ENCODE peak calls at places on chromosomes 4 and X, in seven cellular contexts. One of them, this sample, is unnamed.

GRCh38 chr4:68175562-68176155 is 46.0 kb upstream of the TMPRSS11F start:
- DNase-seq in BE2C: peak; percentile 52
- DNase-seq in ovary: no peak
- DNase-seq in fibroblast of the aortic adventitia: peak; percentile 75
- DNase-seq in cardiac fibroblast: peak; percentile 71
- DNase-seq in NB4: peak; percentile 65
- DNase-seq in PC-3: peak; percentile 86
- DNase-seq in this sample: peak; percentile 22

GRCh38 chrX:50161143-50161542 is 39.7 kb downstream of the AKAP4 start:
- DNase-seq in fibroblast of the aortic adventitia: no peak
- DNase-seq in BE2C: no peak
- DNase-seq in PC-3: peak; percentile 3
- DNase-seq in cardiac fibroblast: no peak
- DNase-seq in NB4: peak; percentile 30
- DNase-seq in ovary: no peak
- DNase-seq in this sample: no peak

GRCh38 chr4:123421227-123421941 is 24.8 kb downstream of the SPRY1 start:
- DNase-seq in fibroblast of the aortic adventitia: no peak
- DNase-seq in ovary: no peak
- DNase-seq in PC-3: peak; percentile 76
- DNase-seq in BE2C: no peak
- DNase-seq in NB4: peak; percentile 54
- DNase-seq in cardiac fibroblast: peak; percentile 73
- DNase-seq in this sample: no peak

GRCh38 chr4:139568206-139568969 is 12.4 kb upstream of the SETD7 start:
- DNase-seq in cardiac fibroblast: peak; percentile 55
- DNase-seq in fibroblast of the aortic adventitia: no peak
- DNase-seq in ovary: no peak
- DNase-seq in BE2C: no peak
- DNase-seq in PC-3: no peak
- DNase-seq in NB4: no peak
- DNase-seq in this sample: peak; percentile 86

GRCh38 chrX:130173190-130173895 is 1.6 kb downstream of the RAB33A start:
- DNase-seq in fibroblast of the aortic adventitia: peak; percentile 93
- DNase-seq in BE2C: no peak
- DNase-seq in ovary: no peak
- DNase-seq in cardiac fibroblast: peak; percentile 82
- DNase-seq in PC-3: peak; percentile 63
- DNase-seq in NB4: peak; percentile 89
- DNase-seq in this sample: no peak

GRCh38 chr4:42281324-42282020 is 115.8 kb upstream of the SHISA3 start:
- DNase-seq in ovary: no peak
- DNase-seq in NB4: no peak
- DNase-seq in cardiac fibroblast: no peak
- DNase-seq in BE2C: no peak
- DNase-seq in PC-3: no peak
- DNase-seq in fibroblast of the aortic adventitia: peak; percentile 3
- DNase-seq in this sample: no peak

GRCh38 chr4:6885953-6886557 is 23.6 kb upstream of the TBC1D14 start:
- DNase-seq in fibroblast of the aortic adventitia: peak; percentile 73
- DNase-seq in NB4: peak; percentile 98
- DNase-seq in ovary: no peak
- DNase-seq in BE2C: no peak
- DNase-seq in PC-3: peak; percentile 15
- DNase-seq in cardiac fibroblast: peak; percentile 60
- DNase-seq in this sample: no peak

GRCh38 chr4:24880171-24880570 is 32.7 kb downstream of the CCDC149 start:
- DNase-seq in BE2C: no peak
- DNase-seq in fibroblast of the aortic adventitia: no peak
- DNase-seq in cardiac fibroblast: no peak
- DNase-seq in NB4: no peak
- DNase-seq in PC-3: no peak
- DNase-seq in ovary: no peak
- DNase-seq in this sample: no peak

GRCh38 chrX:32408389-32408788 is 803.0 kb downstream of the DMD start:
- DNase-seq in fibroblast of the aortic adventitia: no peak
- DNase-seq in BE2C: peak; percentile 0
- DNase-seq in PC-3: peak; percentile 1
- DNase-seq in cardiac fibroblast: no peak
- DNase-seq in ovary: no peak
- DNase-seq in NB4: peak; percentile 20
- DNase-seq in this sample: no peak

GRCh38 chr4:23697722-23698121 is 192.1 kb downstream of the PPARGC1A start:
- DNase-seq in BE2C: no peak
- DNase-seq in ovary: no peak
- DNase-seq in fibroblast of the aortic adventitia: no peak
- DNase-seq in PC-3: no peak
- DNase-seq in cardiac fibroblast: peak; percentile 1
- DNase-seq in NB4: no peak
- DNase-seq in this sample: no peak

GRCh38 chr4:37745946-37746345 is 59.8 kb upstream of the RELL1 start:
- DNase-seq in ovary: no peak
- DNase-seq in PC-3: no peak
- DNase-seq in NB4: no peak
- DNase-seq in fibroblast of the aortic adventitia: peak; percentile 51
- DNase-seq in cardiac fibroblast: peak; percentile 17
- DNase-seq in BE2C: no peak
- DNase-seq in this sample: no peak
- H3K4me3 ChIP-seq in ovary: no peak overlapping the region
- H3K4me3 ChIP-seq in PC-3: no peak overlapping the region
- H3K4me3 ChIP-seq in NB4: no peak overlapping the region
- H3K4me3 ChIP-seq in fibroblast of the aortic adventitia: no peak overlapping the region
- H3K4me3 ChIP-seq in cardiac fibroblast: no peak overlapping the region
- H3K4me3 ChIP-seq in BE2C: no peak overlapping the region
- H3K4me3 ChIP-seq in this sample: no peak overlapping the region

DNA sequence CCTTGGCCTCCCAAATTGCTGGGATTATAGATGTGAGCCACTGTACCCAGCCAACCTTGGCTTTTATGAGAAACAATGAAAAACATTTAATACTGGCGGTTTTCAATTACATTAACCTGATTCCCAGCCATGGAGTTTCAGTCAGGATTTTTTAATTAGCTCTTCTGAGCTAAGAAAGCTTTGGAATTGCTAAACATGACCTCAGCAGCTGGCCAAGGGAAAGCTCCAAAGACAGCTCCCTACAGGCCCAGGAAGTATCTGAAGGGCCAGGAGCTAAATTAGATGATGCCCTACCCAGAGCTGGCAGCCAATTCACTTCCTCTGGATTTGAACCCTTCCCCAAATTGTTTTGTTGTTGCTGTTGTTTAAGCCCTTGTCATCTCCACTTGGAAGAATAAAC is 26.5 kb upstream of the FUNDC1 start:
- DNase-seq in NB4: no peak
- DNase-seq in fibroblast of the aortic adventitia: peak; percentile 26
- DNase-seq in PC-3: no peak
- DNase-seq in ovary: no peak
- DNase-seq in BE2C: no peak
- DNase-seq in cardiac fibroblast: peak; percentile 0
- DNase-seq in this sample: no peak
- H3K4me3 ChIP-seq in NB4: no peak overlapping the region
- H3K4me3 ChIP-seq in fibroblast of the aortic adventitia: no peak overlapping the region
- H3K4me3 ChIP-seq in PC-3: no peak overlapping the region
- H3K4me3 ChIP-seq in ovary: no peak overlapping the region
- H3K4me3 ChIP-seq in BE2C: no peak overlapping the region
- H3K4me3 ChIP-seq in cardiac fibroblast: no peak overlapping the region
- H3K4me3 ChIP-seq in this sample: no peak overlapping the region

GRCh38 chr4:53197760-53198150 is 168.1 kb downstream of the SCFD2 start:
- DNase-seq in fibroblast of the aortic adventitia: peak; percentile 52
- DNase-seq in PC-3: no peak
- DNase-seq in cardiac fibroblast: peak; percentile 39
- DNase-seq in BE2C: no peak
- DNase-seq in ovary: no peak
- DNase-seq in NB4: no peak
- DNase-seq in this sample: no peak

GRCh38 chr4:53194727-53195126 is 171.1 kb downstream of the SCFD2 start:
- DNase-seq in ovary: no peak
- DNase-seq in NB4: no peak
- DNase-seq in cardiac fibroblast: no peak
- DNase-seq in BE2C: no peak
- DNase-seq in PC-3: no peak
- DNase-seq in fibroblast of the aortic adventitia: no peak
- DNase-seq in this sample: no peak

GRCh38 chr4:53199356-53199755 is 166.5 kb downstream of the SCFD2 start:
- DNase-seq in BE2C: no peak
- DNase-seq in PC-3: no peak
- DNase-seq in fibroblast of the aortic adventitia: peak; percentile 39
- DNase-seq in cardiac fibroblast: peak; percentile 29
- DNase-seq in ovary: no peak
- DNase-seq in NB4: no peak
- DNase-seq in this sample: no peak

GRCh38 chr4:53196195-53196641 is 169.6 kb downstream of the SCFD2 start:
- DNase-seq in BE2C: no peak
- DNase-seq in cardiac fibroblast: no peak
- DNase-seq in ovary: no peak
- DNase-seq in NB4: no peak
- DNase-seq in PC-3: no peak
- DNase-seq in fibroblast of the aortic adventitia: peak; percentile 25
- DNase-seq in this sample: no peak

DNA sequence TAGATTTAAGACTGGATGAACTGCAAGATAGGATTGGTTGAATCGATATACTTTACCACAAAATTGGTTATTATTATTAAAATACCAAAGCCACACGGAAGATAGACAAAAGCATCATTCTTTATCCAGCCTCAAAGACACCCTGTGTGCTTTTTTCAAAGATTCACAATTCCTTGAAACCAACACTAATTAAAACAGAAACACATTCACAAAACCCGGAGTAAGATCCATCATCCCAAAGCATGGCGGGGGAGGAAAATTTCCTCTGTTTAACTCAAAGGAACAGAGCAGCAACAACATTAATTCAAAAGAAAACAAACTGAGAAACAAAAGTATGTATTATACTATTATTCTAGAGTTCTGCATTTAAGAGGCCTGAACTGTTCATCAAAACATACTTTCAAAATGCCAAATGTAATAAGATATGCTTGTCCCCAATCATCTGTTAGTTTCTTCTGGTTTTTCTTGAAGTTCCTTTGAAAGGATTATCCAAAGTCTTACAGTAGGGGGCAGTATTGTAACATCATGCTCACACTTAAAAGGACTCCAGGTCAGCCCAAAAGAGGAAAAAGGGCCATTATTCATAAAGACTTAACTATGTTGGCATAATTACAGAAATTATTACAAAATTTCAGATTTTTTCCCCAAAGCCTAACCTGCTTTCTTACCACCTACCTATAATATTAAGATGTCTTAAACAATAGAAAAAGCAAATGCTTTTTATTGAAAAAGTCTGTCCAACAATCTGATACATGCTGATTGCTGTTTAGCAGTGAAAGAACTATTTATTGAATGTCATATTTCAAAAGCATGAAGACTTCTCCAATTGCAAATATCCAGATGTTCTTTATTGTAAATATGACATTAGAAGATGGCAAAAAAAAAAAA is 168.7 kb downstream of the SCFD2 start:
- DNase-seq in NB4: peak; percentile 80
- DNase-seq in fibroblast of the aortic adventitia: peak; percentile 97
- DNase-seq in ovary: no peak
- DNase-seq in BE2C: no peak
- DNase-seq in PC-3: peak; percentile 89
- DNase-seq in cardiac fibroblast: peak; percentile 95
- DNase-seq in this sample: peak; percentile 46
- H3K4me3 ChIP-seq in NB4: no peak overlapping the region
- H3K4me3 ChIP-seq in fibroblast of the aortic adventitia: no peak overlapping the region
- H3K4me3 ChIP-seq in ovary: no peak overlapping the region
- H3K4me3 ChIP-seq in BE2C: no peak overlapping the region
- H3K4me3 ChIP-seq in PC-3: no peak overlapping the region
- H3K4me3 ChIP-seq in cardiac fibroblast: no peak overlapping the region
- H3K4me3 ChIP-seq in this sample: peak overlapping the region; percentile 7

GRCh38 chrX:55488268-55488558 is 1.4 kb downstream of the USP51 start:
- DNase-seq in NB4: no peak
- DNase-seq in cardiac fibroblast: no peak
- DNase-seq in ovary: no peak
- DNase-seq in PC-3: no peak
- DNase-seq in fibroblast of the aortic adventitia: no peak
- DNase-seq in BE2C: no peak
- DNase-seq in this sample: no peak
- H3K4me3 ChIP-seq in NB4: peak overlapping the region; percentile 53
- H3K4me3 ChIP-seq in cardiac fibroblast: peak overlapping the region; percentile 18
- H3K4me3 ChIP-seq in ovary: peak overlapping the region; percentile 61
- H3K4me3 ChIP-seq in PC-3: no peak overlapping the region
- H3K4me3 ChIP-seq in fibroblast of the aortic adventitia: peak overlapping the region; percentile 44
- H3K4me3 ChIP-seq in BE2C: peak overlapping the region; percentile 34
- H3K4me3 ChIP-seq in this sample: peak overlapping the region; percentile 64

This sample was measured in skeletal muscle cell.